ENCODE peak calls at places on chromosomes 1 and 21, in eight cellular contexts. U, D, I, M, V, K, J and H are unnamed samples.

GRCh38 chr21:14620152-14620551 is 74.0 kb upstream of the SAMSN1 start:
- DNase-seq in U (no peak), M (no peak), I (no peak), V (no peak), D (no peak), J (no peak), K (no peak), H (no peak)

GRCh38 chr1:241964550-241965241 is 7.1 kb downstream of the BECN2 start:
- DNase-seq in K (no peak), U (peak), I (no peak), D (no peak), M (peak), J (no peak), V (no peak), H (no peak)

GRCh38 chr1:9204156-9204720 is 30.3 kb upstream of the H6PD start:
- DNase-seq in M (no peak), U (no peak), J (no peak), V (no peak), D (no peak), I (no peak), K (no peak), H (no peak)

GRCh38 chr1:39895096-39895495 is 6.6 kb downstream of the MYCL start:
- DNase-seq in I (no peak), J (no peak), U (no peak), M (no peak), D (no peak), K (no peak), V (no peak), H (no peak)

GRCh38 chr1:153483776-153484175 is 23.3 kb upstream of the S100A7 start:
- DNase-seq in D (no peak), J (no peak), V (no peak), I (no peak), K (no peak), M (no peak), U (no peak), H (no peak)

GRCh38 chr1:156524481-156524869 is 23.9 kb upstream of the MEF2D start:
- DNase-seq in U (no peak), I (no peak), D (no peak), M (no peak), V (no peak), K (no peak), J (no peak), H (no peak)

GRCh38 chr1:245752551-245752950 is 597.8 kb downstream of the KIF26B start:
- DNase-seq in I (no peak), D (no peak), M (no peak), U (no peak), K (no peak), V (no peak), J (no peak), H (no peak)

GRCh38 chr1:29639741-29640427 is 403.6 kb downstream of the PTPRU start:
- DNase-seq in K (peak), V (peak), U (no peak), J (no peak), M (no peak), I (no peak), D (no peak), H (no peak)

GRCh38 chr1:54287176-54287650 is 87.2 kb downstream of the MRPL37 start:
- DNase-seq in K (peak), J (peak), V (peak), M (peak), I (peak), D (peak), U (peak), H (peak)

GRCh38 chr1:112079446-112079845 is 90.0 kb upstream of the KCND3 start:
- DNase-seq in M (no peak), K (no peak), V (no peak), I (no peak), J (no peak), U (no peak), D (no peak), H (no peak)

GRCh38 chr1:47201179-47201578 is 11.3 kb upstream of the PDZK1IP1 start:
- DNase-seq in I (no peak), V (no peak), J (no peak), K (no peak), D (no peak), M (no peak), U (no peak), H (no peak)

GRCh38 chr1:165353731-165354671 is 2.5 kb downstream of the LMX1A start:
- DNase-seq in I (no peak), U (no peak), D (no peak), K (no peak), V (no peak), J (no peak), M (no peak), H (no peak)

GRCh38 chr1:40849801-40850592 is 12.2 kb downstream of the CITED4 start:
- DNase-seq in K (peak), U (peak), J (peak), D (no peak), V (peak), M (peak), I (peak), H (peak)

GRCh38 chr1:26285366-26286063 is 5.6 kb downstream of the SH3BGRL3 start:
- DNase-seq in I (no peak), M (no peak), J (no peak), V (no peak), D (no peak), K (peak), U (peak), H (peak)

GRCh38 chr1:207863893-207864535 is 46.9 kb downstream of the CD34 start:
- DNase-seq in D (no peak), M (peak), J (no peak), K (peak), V (no peak), I (no peak), U (no peak), H (no peak)

DNA sequence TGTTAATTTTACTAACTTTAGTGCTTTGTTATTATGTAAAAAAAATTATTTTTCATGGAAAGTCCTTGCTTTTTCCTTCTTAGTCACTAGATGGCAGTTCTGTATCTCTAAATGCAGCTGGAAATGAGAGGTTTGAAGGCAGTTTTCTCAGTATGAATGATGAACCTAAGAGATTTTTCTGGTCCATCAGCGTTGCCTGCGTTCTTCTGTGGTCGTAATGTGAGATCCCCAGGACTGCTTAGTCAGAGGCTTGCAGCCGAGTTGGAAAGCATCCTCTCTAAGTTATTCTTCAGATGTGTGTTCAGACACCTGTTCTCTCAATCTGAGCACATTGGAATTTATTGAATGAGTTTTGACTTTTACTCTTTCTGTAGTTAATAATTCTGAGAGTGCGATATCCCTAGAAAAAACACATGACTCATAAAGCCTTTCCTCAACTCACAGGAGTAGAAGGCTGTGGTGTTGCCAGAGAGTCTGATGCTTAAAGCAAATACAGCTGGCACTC is 99.2 kb downstream of the FMN2 start:
- DNase-seq in K (no peak), J (no peak), D (no peak), M (no peak), I (no peak), U (peak), V (no peak), H (no peak)
- TF ChIP-seq POLR2A in K (no peak), J (no peak), D (no peak), M (no peak), I (no peak), U (no peak), V (no peak), H (no peak)

GRCh38 chr1:59143824-59144223 is 153.1 kb upstream of the FGGY start:
- DNase-seq in J (no peak), I (no peak), V (no peak), M (no peak), K (no peak), U (no peak), D (no peak), H (no peak)

GRCh38 chr1:59146056-59146455 is 150.8 kb upstream of the FGGY start:
- DNase-seq in K (no peak), U (no peak), J (no peak), D (no peak), I (no peak), M (no peak), V (no peak), H (no peak)

GRCh38 chr1:59144959-59145358 is 151.9 kb upstream of the FGGY start:
- DNase-seq in J (no peak), D (no peak), I (no peak), V (no peak), K (no peak), M (no peak), U (no peak), H (no peak)

GRCh38 chr1:59141267-59141863 is 155.5 kb upstream of the FGGY start:
- DNase-seq in J (peak), U (no peak), V (no peak), M (no peak), K (no peak), D (no peak), I (no peak), H (no peak)

GRCh38 chr1:59142663-59143487 is 154.0 kb upstream of the FGGY start:
- DNase-seq in V (no peak), U (peak), M (no peak), K (no peak), I (no peak), D (no peak), J (no peak), H (no peak)
- TF ChIP-seq POLR2A in V (no peak), U (no peak), M (no peak), K (no peak), I (no peak), D (no peak), J (no peak), H (no peak)

DNA sequence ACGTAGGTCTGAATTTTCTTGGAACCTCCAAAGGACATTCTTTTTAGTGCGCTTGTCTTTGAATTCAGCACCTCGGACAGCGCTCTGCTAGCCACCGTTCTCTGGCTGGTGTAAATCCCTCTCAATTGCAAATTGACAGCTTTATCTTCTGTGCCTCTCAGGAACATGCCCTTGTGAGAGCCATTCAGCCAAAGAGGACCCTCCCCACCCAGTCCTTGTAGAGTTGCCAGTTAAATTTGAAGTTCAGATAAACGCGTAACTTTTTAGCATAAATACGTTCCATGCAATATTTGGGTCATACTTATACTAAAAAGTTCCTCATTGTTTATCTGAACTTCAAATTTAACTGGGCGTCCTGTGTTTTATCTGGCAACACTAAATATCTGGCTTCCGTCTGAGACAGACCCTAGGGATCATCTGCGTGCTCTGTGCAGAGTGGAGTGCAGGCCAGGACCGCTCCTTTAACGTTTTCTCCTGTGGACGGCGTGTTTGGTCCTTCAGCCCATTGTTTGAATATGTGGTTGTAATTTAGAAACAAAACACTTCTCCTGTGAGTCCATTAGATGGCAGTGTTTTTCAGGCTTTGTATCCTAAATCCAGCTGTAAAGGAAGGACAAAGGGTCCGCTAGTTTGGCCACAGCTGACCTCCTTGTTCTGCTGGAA is 7.0 kb downstream of the KCNAB2 start:
- DNase-seq in U (peak), D (no peak), M (peak), J (no peak), I (no peak), K (peak), V (peak), H (peak)
- TF ChIP-seq POLR2A in U (no peak), D (no peak), M (no peak), J (no peak), I (no peak), K (no peak), V (no peak), H (no peak)

DNA sequence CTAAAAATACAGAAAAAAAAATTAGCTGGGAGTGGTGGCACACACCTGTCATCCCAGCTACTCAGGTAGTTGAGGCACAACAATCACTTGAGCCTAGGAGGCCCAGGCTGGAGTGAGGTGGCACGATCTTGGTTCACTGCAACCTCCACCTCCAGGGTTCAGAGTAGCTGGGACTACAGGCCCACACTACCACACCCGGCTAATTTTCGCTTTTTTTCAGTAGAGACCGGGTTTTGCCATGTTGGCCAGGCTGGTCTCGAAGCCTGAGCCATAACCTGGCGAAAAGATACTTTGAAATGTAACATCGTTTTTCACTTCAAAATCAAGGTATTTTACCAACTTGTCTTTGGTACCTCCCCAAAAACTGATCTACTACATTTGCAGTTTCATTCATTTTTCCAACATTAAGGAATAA is 6.1 kb downstream of the GAS5 start:
- DNase-seq in D (no peak), K (no peak), U (no peak), I (no peak), J (no peak), V (no peak), M (no peak), H (no peak)
- TF ChIP-seq POLR2A in D (no peak), K (no peak), U (no peak), I (peak), J (no peak), V (no peak), M (no peak), H (no peak)

DNA sequence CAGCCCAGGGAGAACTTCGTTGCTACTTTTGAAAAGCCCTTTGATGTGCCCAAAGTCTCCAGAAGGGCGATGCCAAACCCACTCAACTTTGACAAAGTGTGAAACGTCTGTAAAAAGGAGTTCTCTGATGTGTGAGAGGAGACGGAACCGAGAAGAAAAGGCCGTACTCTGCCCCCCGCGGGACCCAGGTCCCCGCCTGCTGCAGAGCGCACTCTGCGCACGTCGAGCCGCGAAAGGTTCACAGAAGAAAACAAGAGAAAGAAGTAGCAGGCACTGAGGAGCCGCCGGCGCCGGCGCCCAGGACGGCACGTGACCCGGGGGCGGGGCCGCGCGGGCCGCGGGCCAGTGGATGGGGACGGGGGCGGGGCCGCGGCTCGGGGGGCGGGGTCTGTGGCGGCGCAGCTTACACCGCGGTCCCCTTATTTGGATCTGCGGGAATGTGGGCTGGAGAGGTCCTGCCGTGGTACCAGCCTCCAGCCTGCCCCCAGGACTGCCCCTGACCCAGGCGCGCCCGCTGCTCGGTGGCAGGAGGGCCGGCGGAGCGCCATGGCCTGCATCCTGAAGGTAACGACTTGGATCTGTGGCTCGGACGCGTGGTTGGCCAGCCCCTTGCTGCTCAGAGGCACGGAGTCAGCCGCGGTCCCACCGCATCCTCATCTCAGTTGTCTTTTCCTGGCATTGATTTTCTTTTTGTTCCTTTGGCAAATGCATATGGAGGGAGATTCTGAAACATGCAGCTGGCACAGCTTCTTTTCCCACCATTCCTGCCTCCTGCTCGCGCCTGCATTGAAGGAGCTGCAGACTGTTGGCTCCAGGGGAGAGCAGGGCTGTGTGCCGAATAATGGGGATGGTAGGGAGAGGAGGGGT is at the start of gene ST6GALNAC3:
- DNase-seq in K (peak), M (peak), V (peak), U (peak), D (no peak), I (peak), J (peak), H (peak)
- TF ChIP-seq POLR2A in K (peak), M (peak), V (no peak), U (peak), D (no peak), I (no peak), J (no peak), H (peak)

GRCh38 chr21:45406801-45407628 is 2.0 kb downstream of the COL18A1 start:
- DNase-seq in K (no peak), U (peak), M (peak), D (no peak), V (no peak), J (peak), I (no peak), H (no peak)

GRCh38 chr21:45405819-45406762 is 1.1 kb downstream of the COL18A1 start:
- DNase-seq in U (peak), J (peak), V (no peak), M (peak), K (no peak), I (no peak), D (no peak), H (peak)

GRCh38 chr21:45403825-45404725 is 890 bp upstream of the COL18A1 start:
- DNase-seq in I (no peak), D (no peak), U (no peak), M (peak), J (peak), V (no peak), K (peak), H (peak)

GRCh38 chr21:45404726-45405270 is at the start of gene COL18A1:
- DNase-seq in M (peak), K (peak), J (peak), U (peak), V (no peak), I (peak), D (no peak), H (peak)

DNA sequence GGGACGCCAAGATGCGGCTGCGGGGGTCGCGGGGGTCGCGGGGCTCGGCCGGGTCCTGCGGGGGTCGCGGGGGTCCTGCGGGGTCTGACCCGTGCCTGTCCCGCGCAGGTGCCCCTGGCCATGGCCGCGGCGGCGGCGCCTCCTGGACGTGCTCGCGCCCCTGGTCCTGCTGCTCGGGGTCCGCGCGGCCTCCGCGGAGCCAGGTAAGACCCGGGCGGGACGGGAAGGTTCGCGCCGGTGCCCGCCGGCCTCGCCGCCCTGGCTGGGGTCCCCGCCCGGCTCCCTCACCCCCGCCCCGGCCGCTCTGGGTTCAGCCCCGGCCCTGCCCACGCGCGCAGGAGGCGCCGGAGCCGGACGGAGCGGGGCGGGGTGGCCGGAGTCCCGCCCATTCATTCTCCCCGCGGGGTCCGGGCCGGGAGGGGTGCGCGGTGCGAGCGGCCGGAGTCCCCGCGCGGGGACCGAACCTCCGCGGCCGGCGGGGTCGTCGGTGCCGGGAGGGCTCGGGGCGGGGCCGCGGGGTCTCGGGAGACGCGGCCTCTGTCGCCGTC is 380 bp downstream of the COL18A1 start:
- DNase-seq in J (peak), K (no peak), D (no peak), M (peak), I (no peak), V (no peak), U (no peak), H (peak)
- TF ChIP-seq POLR2A in J (no peak), K (no peak), D (no peak), M (peak), I (no peak), V (no peak), U (no peak), H (no peak)

DNA sequence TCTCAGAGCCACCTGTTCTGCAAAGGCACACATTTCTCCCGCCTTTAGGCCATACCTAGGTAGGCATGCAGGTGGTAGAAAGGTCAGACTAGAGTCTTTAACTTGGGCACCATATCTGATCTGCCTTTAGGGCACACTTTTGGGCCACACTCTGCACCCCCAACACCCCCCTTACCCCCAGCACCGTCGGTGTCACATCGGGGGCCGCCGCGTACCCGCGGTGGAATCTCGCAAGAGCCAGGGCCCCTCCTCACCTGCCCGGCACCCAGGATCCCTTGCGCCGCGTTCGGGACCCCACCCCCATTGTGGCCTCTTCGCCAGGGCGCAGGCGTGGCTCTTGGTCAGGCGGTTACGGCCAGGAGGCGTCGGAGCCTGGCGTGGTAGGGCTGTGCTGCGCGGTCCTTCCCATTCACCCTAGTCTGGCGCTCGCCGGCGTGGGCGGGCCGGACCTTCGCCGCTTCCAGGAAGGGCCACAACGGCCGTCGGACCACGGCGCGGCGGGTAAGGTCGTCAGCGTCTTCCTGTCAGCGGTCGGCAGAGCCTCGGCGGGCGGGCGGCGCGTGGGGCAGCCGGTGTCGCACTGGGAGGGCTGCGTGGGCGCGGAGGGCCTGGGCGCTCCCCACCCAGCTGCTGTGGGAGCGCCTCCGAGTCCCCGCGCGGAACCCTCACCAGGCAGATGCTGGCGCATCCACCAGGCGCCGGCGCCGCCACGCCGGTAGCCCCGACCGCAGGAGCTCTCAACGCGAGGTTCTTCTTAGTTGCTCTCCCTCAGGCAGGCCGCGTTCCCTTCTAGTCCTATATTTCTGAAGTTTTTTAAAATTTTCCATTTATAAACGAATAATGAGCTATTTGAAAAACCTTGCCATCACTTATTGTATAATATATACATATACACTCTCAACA is at the start of gene DNAH14:
- DNase-seq in V (peak), I (peak), K (peak), J (peak), M (peak), D (no peak), U (peak), H (peak)
- TF ChIP-seq POLR2A in V (peak), I (peak), K (no peak), J (no peak), M (peak), D (no peak), U (peak), H (peak)